ENCODE peak calls at places on chromosomes 7 and 10, in eight cellular contexts. A is HEK293T; O is mucosa of gallbladder; K is activated CD4-positive, alpha-beta T cell treated with anti-CD3 and anti-CD28 coated beads, Interleukin-2, amount 10 ng/mL, durations not matched to agents 24 days and 14 days; F is epithelial cell of esophagus; V is DMS153; I is T-helper 1 cell; N is amniotic stem cell. P is an unnamed sample.

GRCh38 chr10:96587255-96588059 is 645 bp upstream of the TM9SF3 start:
- DNase-seq in V (peak), N (peak), A (no peak), O (peak), K (peak), F (peak), I (no peak), P (no peak)

GRCh38 chr7:7898155-7898554 is 70.4 kb upstream of the GLCCI1 start:
- DNase-seq in K (no peak), O (no peak), I (no peak), F (no peak), V (no peak), N (no peak), A (no peak), P (no peak)

GRCh38 chr10:5960070-5960972 is 17.0 kb downstream of the IL15RA start:
- DNase-seq in O (no peak), N (no peak), F (no peak), A (no peak), K (no peak), V (no peak), I (no peak), P (no peak)

GRCh38 chr10:49667991-49668390 is 11.5 kb upstream of the C10orf53 start:
- DNase-seq in I (no peak), F (peak), V (no peak), N (no peak), O (no peak), A (no peak), K (no peak), P (no peak)

GRCh38 chr7:54858008-54858692 is 99.1 kb upstream of the SEC61G start:
- DNase-seq in N (no peak), F (peak), A (no peak), I (no peak), K (no peak), V (peak), O (no peak), P (no peak)

GRCh38 chr10:11804336-11804735 is 18.8 kb upstream of the PROSER2 start:
- DNase-seq in A (no peak), V (no peak), N (no peak), F (no peak), O (no peak), K (no peak), I (no peak), P (no peak)

GRCh38 chr7:101099969-101100781 is 14.9 kb downstream of the TRIM56 start:
- DNase-seq in F (peak), N (peak), V (peak), I (no peak), A (peak), O (peak), K (peak), P (peak)

GRCh38 chr7:13179011-13179574 is 491.7 kb downstream of the ARL4A start:
- DNase-seq in I (no peak), V (no peak), O (no peak), K (no peak), F (peak), A (peak), N (no peak), P (no peak)

GRCh38 chr10:93680414-93681047 is 21.9 kb downstream of the FRA10AC1 start:
- DNase-seq in I (no peak), O (no peak), A (peak), F (peak), K (no peak), V (peak), N (peak), P (no peak)

GRCh38 chr7:127798023-127798422 is 146.0 kb downstream of the SND1 start:
- DNase-seq in K (no peak), N (no peak), V (no peak), A (no peak), F (peak), O (no peak), I (no peak), P (no peak)

GRCh38 chr10:69892436-69893215 is 90.9 kb downstream of the COL13A1 start:
- DNase-seq in V (no peak), N (no peak), A (no peak), F (no peak), O (no peak), I (no peak), K (no peak), P (no peak)

P was measured in neural crest cell.